ENCODE peak calls at places on chromosomes 2 and 18, in four cellular contexts. A is endodermal cell, W is upper lobe of right lung, S is neural progenitor cell. G is an unnamed sample. For H3K4me1, the result is how much of the 10 kb centered on the place peaks cover.

GRCh38 chr2:214311931-214312749 is 98.7 kb upstream of the VWC2L start:
- DNase-seq in W (no peak), A (no peak), S (no peak), G (no peak)

GRCh38 chr2:133264951-133265949 is 303.0 kb downstream of the NCKAP5 start:
- DNase-seq in W (peak), S (peak), A (peak), G (peak)

GRCh38 chr2:110793034-110793433 is 60.7 kb downstream of the ACOXL start:
- DNase-seq in A (no peak), S (no peak), W (no peak), G (no peak)

GRCh38 chr18:57312346-57313144 is 39.8 kb upstream of the ST8SIA3 start:
- DNase-seq in A (no peak), S (no peak), W (no peak), G (no peak)

GRCh38 chr2:120759543-120760331 is 24.1 kb downstream of the GLI2 start:
- DNase-seq in W (no peak), S (no peak), A (peak), G (peak)

GRCh38 chr18:41660654-41661053 is 294.4 kb upstream of the PIK3C3 start:
- DNase-seq in S (no peak), W (no peak), A (no peak), G (no peak)

GRCh38 chr2:19839438-19839837 is 62.3 kb downstream of the TTC32 start:
- DNase-seq in A (no peak), W (no peak), S (no peak), G (no peak)

GRCh38 chr2:163604941-163605555 is 130.8 kb downstream of the FIGN start:
- DNase-seq in A (no peak), S (no peak), W (no peak), G (no peak)

GRCh38 chr2:218820746-218821369 is 10.7 kb downstream of the PRKAG3 start:
- DNase-seq in S (no peak), A (peak), W (no peak), G (no peak)

GRCh38 chr2:174522553-174522952 is 35.7 kb upstream of the GPR155 start:
- DNase-seq in A (no peak), S (no peak), W (no peak), G (no peak)

GRCh38 chr18:9951022-9951859 is 37.4 kb downstream of the VAPA start:
- DNase-seq in A (peak), S (peak), W (no peak), G (no peak)

GRCh38 chr2:102540882-102541281 is 67.9 kb downstream of the SLC9A4 start:
- DNase-seq in A (no peak), W (no peak), S (no peak), G (no peak)

GRCh38 chr2:64839844-64840243 is 149.4 kb upstream of the SLC1A4 start:
- DNase-seq in W (no peak), A (no peak), S (no peak), G (no peak)
- H3K4me1 ChIP-seq in W (under half), A (under half), S (under half), G (under half)

GRCh38 chr2:9247177-9247576 is 40.6 kb downstream of the ASAP2 start:
- DNase-seq in A (no peak), S (no peak), W (no peak), G (no peak)
- H3K4me1 ChIP-seq in A (under half), S (under half), W (under half), G (half or more)

DNA sequence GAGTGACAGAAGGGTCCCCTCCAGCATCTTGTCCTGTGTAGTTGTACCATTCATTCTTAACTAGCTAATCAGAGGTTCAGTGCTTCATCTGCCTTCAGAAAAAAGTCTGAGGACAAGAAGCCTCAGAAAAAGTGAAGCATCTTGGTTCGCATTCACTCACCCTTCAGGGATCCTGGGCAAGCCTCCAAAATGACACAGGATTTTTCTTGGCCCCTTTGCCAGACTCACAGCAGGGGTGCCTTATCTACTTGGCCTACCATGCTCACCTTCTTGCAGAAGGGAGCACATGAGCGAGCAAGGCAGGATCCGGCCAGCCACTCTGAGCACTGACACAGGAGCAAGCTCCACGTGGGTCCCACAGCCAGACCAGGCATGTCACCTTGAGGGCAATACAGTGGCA is 43.1 kb upstream of the XDH start:
- DNase-seq in S (no peak), A (no peak), W (no peak), G (no peak)
- H3K4me1 ChIP-seq in S (under half), A (under half), W (under half), G (under half)

GRCh38 chr2:233353769-233354499 is at the start of gene DGKD:
- DNase-seq in S (peak), A (peak), W (peak), G (no peak)

GRCh38 chr2:233353101-233353768 is 1.1 kb upstream of the DGKD start:
- DNase-seq in A (no peak), W (peak), S (no peak), G (no peak)

GRCh38 chr2:233354971-233355574 is 779 bp downstream of the DGKD start:
- DNase-seq in W (peak), S (peak), A (peak), G (no peak)

GRCh38 chr2:233355916-233356315 is 1.6 kb downstream of the DGKD start:
- DNase-seq in A (no peak), W (peak), S (no peak), G (no peak)

DNA sequence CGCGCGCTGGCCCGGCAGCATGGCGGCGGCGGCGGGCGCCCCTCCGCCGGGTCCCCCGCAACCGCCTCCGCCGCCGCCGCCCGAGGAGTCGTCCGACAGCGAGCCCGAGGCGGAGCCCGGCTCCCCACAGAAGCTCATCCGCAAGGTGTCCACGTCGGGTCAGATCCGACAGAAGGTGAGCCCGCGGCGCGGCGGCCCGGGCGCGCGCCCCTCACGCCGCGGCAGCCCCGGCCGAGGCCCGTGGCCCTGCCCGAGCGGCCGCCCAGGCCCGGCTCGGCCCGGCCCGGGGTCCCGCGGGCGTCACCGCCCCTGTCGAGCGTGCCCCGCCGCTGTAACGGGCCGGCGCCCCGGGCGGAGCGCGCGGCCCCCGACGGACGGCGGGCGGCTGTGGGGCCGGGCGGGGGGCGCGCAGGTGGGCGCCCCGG is 218 bp downstream of the DGKD start:
- DNase-seq in S (no peak), W (no peak), A (no peak), G (no peak)
- H3K4me1 ChIP-seq in S (under half), W (under half), A (under half), G (under half)

GRCh38 chr18:48829443-48830149 is 121.2 kb downstream of the SMAD7 start:
- DNase-seq in W (peak), A (peak), S (peak), G (no peak)
- H3K4me1 ChIP-seq in W (under half), A (under half), S (half or more), G (under half)

GRCh38 chr18:54780285-54780861 is 47.9 kb upstream of the RAB27B start:
- DNase-seq in W (no peak), A (no peak), S (no peak), G (no peak)
- H3K4me1 ChIP-seq in W (under half), A (under half), S (under half), G (under half)

GRCh38 chr2:196173505-196173904 is 2.1 kb upstream of the STK17B start:
- DNase-seq in S (no peak), W (no peak), A (no peak), G (no peak)

GRCh38 chr2:196172976-196173375 is 1.6 kb upstream of the STK17B start:
- DNase-seq in S (no peak), W (no peak), A (no peak), G (no peak)

GRCh38 chr2:196176142-196176738 is 4.9 kb upstream of the STK17B start:
- DNase-seq in W (no peak), A (no peak), S (no peak), G (no peak)

GRCh38 chr2:196171946-196172345 is 568 bp upstream of the STK17B start:
- DNase-seq in A (no peak), S (no peak), W (no peak), G (no peak)

DNA sequence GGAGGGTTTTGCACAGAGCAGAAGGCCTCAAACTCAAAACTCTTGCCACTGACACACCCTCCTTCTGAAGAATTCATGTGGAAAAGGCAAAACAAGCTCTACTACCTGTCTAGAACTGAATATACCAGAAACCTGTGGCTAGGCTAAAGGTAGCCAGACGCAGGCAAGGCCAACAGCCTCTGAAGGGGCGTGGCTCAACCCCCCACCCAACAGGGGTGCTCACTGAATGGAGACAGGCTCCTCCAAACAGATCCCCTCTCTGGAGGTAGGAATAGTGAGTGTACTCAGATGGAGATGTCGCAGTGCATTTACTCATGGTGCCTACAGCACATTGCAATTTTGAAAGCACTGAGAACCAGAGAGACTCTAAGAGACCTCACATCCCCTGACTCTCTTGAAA is 3.0 kb upstream of the STK17B start:
- DNase-seq in W (no peak), S (no peak), A (no peak), G (no peak)
- H3K4me1 ChIP-seq in W (under half), S (under half), A (under half), G (under half)

GRCh38 chr2:96254592-96254991 is 11.2 kb downstream of the TMEM127 start:
- DNase-seq in S (no peak), A (no peak), W (no peak), G (no peak)
- H3K4me1 ChIP-seq in S (under half), A (under half), W (half or more), G (under half)